ENCODE peak calls at places on chromosomes 3 and 15, in seven cellular contexts. One of them, this sample, is unnamed.

GRCh38 chr3:66527253-66527652 is 26.4 kb upstream of the LRIG1 start:
- DNase-seq in myocyte: no peak
- DNase-seq in T-helper 17 cell: no peak
- DNase-seq in H54: no peak
- DNase-seq in transverse colon: no peak
- DNase-seq in HepG2: no peak
- DNase-seq in Right ventricle myocardium superior: no peak
- DNase-seq in this sample: no peak

GRCh38 chr15:90595760-90596155 is 66.0 kb downstream of the CRTC3 start:
- DNase-seq in myocyte: no peak
- DNase-seq in T-helper 17 cell: no peak
- DNase-seq in H54: no peak
- DNase-seq in transverse colon: no peak
- DNase-seq in HepG2: no peak
- DNase-seq in Right ventricle myocardium superior: no peak
- DNase-seq in this sample: no peak

GRCh38 chr15:66433726-66434125 is 47.0 kb downstream of the MAP2K1 start:
- DNase-seq in myocyte: no peak
- DNase-seq in T-helper 17 cell: no peak
- DNase-seq in H54: no peak
- DNase-seq in transverse colon: no peak
- DNase-seq in HepG2: no peak
- DNase-seq in Right ventricle myocardium superior: no peak
- DNase-seq in this sample: no peak

GRCh38 chr3:126983653-126984390 is 907 bp downstream of the PLXNA1 start:
- DNase-seq in myocyte: peak
- DNase-seq in T-helper 17 cell: peak
- DNase-seq in H54: peak
- DNase-seq in transverse colon: peak
- DNase-seq in HepG2: no peak
- DNase-seq in Right ventricle myocardium superior: no peak
- DNase-seq in this sample: no peak

GRCh38 chr3:97971679-97972567 is at the start of gene RIOX2:
- DNase-seq in myocyte: peak
- DNase-seq in T-helper 17 cell: peak
- DNase-seq in H54: peak
- DNase-seq in transverse colon: peak
- DNase-seq in HepG2: peak
- DNase-seq in Right ventricle myocardium superior: peak
- DNase-seq in this sample: peak

GRCh38 chr3:6571448-6571847 is 289.5 kb upstream of the GRM7 start:
- DNase-seq in myocyte: no peak
- DNase-seq in T-helper 17 cell: no peak
- DNase-seq in H54: no peak
- DNase-seq in transverse colon: no peak
- DNase-seq in HepG2: peak
- DNase-seq in Right ventricle myocardium superior: no peak
- DNase-seq in this sample: no peak

GRCh38 chr15:43911235-43911661 is 84.4 kb downstream of the WDR76 start:
- DNase-seq in myocyte: peak
- DNase-seq in T-helper 17 cell: no peak
- DNase-seq in H54: peak
- DNase-seq in transverse colon: no peak
- DNase-seq in HepG2: no peak
- DNase-seq in Right ventricle myocardium superior: peak
- DNase-seq in this sample: peak

GRCh38 chr3:143751643-143752178 is 96.6 kb downstream of the SLC9A9 start:
- DNase-seq in myocyte: no peak
- DNase-seq in T-helper 17 cell: no peak
- DNase-seq in H54: no peak
- DNase-seq in transverse colon: no peak
- DNase-seq in HepG2: no peak
- DNase-seq in Right ventricle myocardium superior: no peak
- DNase-seq in this sample: no peak

GRCh38 chr3:160801386-160802118 is 45.5 kb downstream of the PPM1L start:
- DNase-seq in myocyte: peak
- DNase-seq in T-helper 17 cell: no peak
- DNase-seq in H54: no peak
- DNase-seq in transverse colon: peak
- DNase-seq in HepG2: no peak
- DNase-seq in Right ventricle myocardium superior: peak
- DNase-seq in this sample: peak

GRCh38 chr15:66459818-66460615 is 37.5 kb downstream of the SNAPC5 start:
- DNase-seq in myocyte: no peak
- DNase-seq in T-helper 17 cell: no peak
- DNase-seq in H54: peak
- DNase-seq in transverse colon: no peak
- DNase-seq in HepG2: no peak
- DNase-seq in Right ventricle myocardium superior: no peak
- DNase-seq in this sample: peak

GRCh38 chr15:36965561-36966342 is 134.6 kb downstream of the MEIS2 start:
- DNase-seq in myocyte: no peak
- DNase-seq in T-helper 17 cell: no peak
- DNase-seq in H54: no peak
- DNase-seq in transverse colon: no peak
- DNase-seq in HepG2: no peak
- DNase-seq in Right ventricle myocardium superior: no peak
- DNase-seq in this sample: no peak

GRCh38 chr3:71211083-71211482 is 372.4 kb downstream of the FOXP1 start:
- DNase-seq in myocyte: no peak
- DNase-seq in T-helper 17 cell: no peak
- DNase-seq in H54: no peak
- DNase-seq in transverse colon: no peak
- DNase-seq in HepG2: no peak
- DNase-seq in Right ventricle myocardium superior: peak
- DNase-seq in this sample: no peak

GRCh38 chr3:188542196-188542595 is 388.2 kb downstream of the LPP start:
- DNase-seq in myocyte: no peak
- DNase-seq in T-helper 17 cell: no peak
- DNase-seq in H54: no peak
- DNase-seq in transverse colon: no peak
- DNase-seq in HepG2: peak
- DNase-seq in Right ventricle myocardium superior: no peak
- DNase-seq in this sample: no peak

GRCh38 chr3:101453966-101454365 is 59.0 kb downstream of the SENP7 start:
- DNase-seq in myocyte: no peak
- DNase-seq in T-helper 17 cell: no peak
- DNase-seq in H54: no peak
- DNase-seq in transverse colon: no peak
- DNase-seq in HepG2: no peak
- DNase-seq in Right ventricle myocardium superior: no peak
- DNase-seq in this sample: no peak

GRCh38 chr3:138775254-138775595 is 59.5 kb downstream of the PIK3CB start:
- DNase-seq in myocyte: no peak
- DNase-seq in T-helper 17 cell: no peak
- DNase-seq in H54: no peak
- DNase-seq in transverse colon: no peak
- DNase-seq in HepG2: no peak
- DNase-seq in Right ventricle myocardium superior: no peak
- DNase-seq in this sample: no peak

GRCh38 chr15:52100807-52101206 is 11.8 kb downstream of the BCL2L10 start:
- DNase-seq in myocyte: peak
- DNase-seq in T-helper 17 cell: no peak
- DNase-seq in H54: no peak
- DNase-seq in transverse colon: peak
- DNase-seq in HepG2: no peak
- DNase-seq in Right ventricle myocardium superior: peak
- DNase-seq in this sample: peak

GRCh38 chr3:58535531-58536500 is 1.2 kb downstream of the ACOX2 start:
- DNase-seq in myocyte: peak
- DNase-seq in T-helper 17 cell: no peak
- DNase-seq in H54: no peak
- DNase-seq in transverse colon: peak
- DNase-seq in HepG2: peak
- DNase-seq in Right ventricle myocardium superior: no peak
- DNase-seq in this sample: peak

GRCh38 chr15:74917676-74918075 is 11.0 kb upstream of the FAM219B start:
- DNase-seq in myocyte: peak
- DNase-seq in T-helper 17 cell: no peak
- DNase-seq in H54: no peak
- DNase-seq in transverse colon: no peak
- DNase-seq in HepG2: no peak
- DNase-seq in Right ventricle myocardium superior: no peak
- DNase-seq in this sample: peak

This sample was measured in LHCN-M2.